ENCODE peak calls at places on chromosomes 16 and 17, in six cellular contexts. Z is gastrocnemius medialis, T is AG04450, Y is heart right ventricle, J is brain microvascular endothelial cell, V is IMR-90. I is an unnamed sample.

GRCh38 chr17:69084911-69085310 is 24.2 kb upstream of the ABCA9 start:
- DNase-seq in Z (no peak), T (no peak), Y (no peak), J (no peak), V (no peak), I (no peak)

GRCh38 chr17:63116967-63117366 is 150.9 kb downstream of the TANC2 start:
- DNase-seq in Z (no peak), T (no peak), Y (no peak), J (peak), V (peak), I (no peak)

GRCh38 chr16:87044829-87045228 is 272.4 kb downstream of the C16orf95 start:
- DNase-seq in Z (no peak), T (no peak), Y (no peak), J (no peak), V (no peak), I (no peak)

GRCh38 chr17:7466644-7467341 is 12.6 kb downstream of the ZBTB4 start:
- DNase-seq in Z (peak), T (no peak), Y (peak), J (no peak), V (peak), I (peak)

GRCh38 chr16:67865318-67865717 is 7.5 kb upstream of the EDC4 start:
- DNase-seq in Z (no peak), T (no peak), Y (no peak), J (peak), V (peak), I (no peak)

GRCh38 chr17:10754109-10754508 is 24.3 kb upstream of the TMEM220 start:
- DNase-seq in Z (no peak), T (no peak), Y (no peak), J (peak), V (peak), I (no peak)

GRCh38 chr16:643050-643368 is 1.4 kb downstream of the MCRIP2 start:
- DNase-seq in Z (no peak), T (no peak), Y (no peak), J (no peak), V (no peak), I (no peak)

GRCh38 chr16:7363397-7364053 is 30.9 kb downstream of the RBFOX1 start:
- DNase-seq in Z (peak), T (no peak), Y (peak), J (no peak), V (no peak), I (peak)

GRCh38 chr17:62819511-62820221 is 11.6 kb upstream of the MARCHF10 start:
- DNase-seq in Z (no peak), T (peak), Y (peak), J (peak), V (peak), I (peak)

GRCh38 chr17:15406081-15406480 is 61.3 kb downstream of the CDRT4 start:
- DNase-seq in Z (no peak), T (no peak), Y (no peak), J (no peak), V (no peak), I (no peak)

GRCh38 chr17:40362696-40363479 is 1.6 kb downstream of the GJD3 start:
- DNase-seq in Z (no peak), T (no peak), Y (peak), J (peak), V (peak), I (peak)

GRCh38 chr16:2895813-2896212 is 12.8 kb downstream of the FLYWCH2 start:
- DNase-seq in Z (no peak), T (no peak), Y (no peak), J (no peak), V (peak), I (no peak)

GRCh38 chr16:65373095-65373494 is 251.2 kb upstream of the CDH11 start:
- DNase-seq in Z (no peak), T (no peak), Y (no peak), J (no peak), V (no peak), I (no peak)

GRCh38 chr16:46658925-46659324 is 30.1 kb downstream of the VPS35 start:
- DNase-seq in Z (peak), T (no peak), Y (peak), J (no peak), V (no peak), I (no peak)

GRCh38 chr17:31457391-31458234 is 66.1 kb downstream of the RAB11FIP4 start:
- DNase-seq in Z (no peak), T (no peak), Y (no peak), J (no peak), V (no peak), I (no peak)

DNA sequence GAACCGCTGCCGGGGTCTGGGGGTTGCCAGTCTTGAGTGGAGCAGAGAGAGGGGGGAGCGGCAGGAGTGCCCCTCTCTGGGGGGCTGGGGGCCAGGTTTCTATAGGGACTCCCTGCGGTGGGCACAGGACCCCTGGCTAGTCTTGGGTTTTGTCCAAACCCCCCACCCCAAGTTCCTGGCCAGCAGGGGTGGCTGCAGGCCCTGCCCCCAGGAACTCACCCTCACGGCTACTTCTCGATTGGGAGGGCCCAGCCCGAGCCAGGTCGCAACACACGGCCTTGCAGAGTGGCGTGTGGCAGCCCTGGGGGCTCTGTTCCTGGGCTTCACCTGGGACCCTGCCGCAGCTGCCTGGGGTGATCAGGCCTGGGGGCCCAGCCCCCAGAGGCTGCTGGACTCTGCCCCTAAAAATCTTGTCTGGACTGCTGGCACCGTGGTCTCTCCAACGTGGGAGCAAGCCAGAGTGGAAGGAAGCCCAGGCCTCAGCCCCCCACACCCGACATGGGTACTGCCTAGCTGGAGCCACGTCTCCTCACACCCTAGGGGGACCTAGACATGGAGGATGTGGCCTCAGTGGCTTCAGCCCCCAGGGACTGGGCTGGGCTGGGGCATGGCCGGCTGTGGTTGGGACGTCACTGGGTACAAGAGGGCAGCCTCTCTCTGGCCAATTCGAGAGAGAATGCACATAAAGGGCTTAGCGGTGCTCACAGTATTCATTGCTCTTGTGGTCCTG is 788 bp downstream of the CDH15 start:
- DNase-seq in Z (no peak), T (no peak), Y (no peak), J (no peak), V (no peak), I (no peak)
- H3K27ac ChIP-seq in Z (peak), T (no peak), Y (no peak), J (no peak), V (no peak), I (no peak)

DNA sequence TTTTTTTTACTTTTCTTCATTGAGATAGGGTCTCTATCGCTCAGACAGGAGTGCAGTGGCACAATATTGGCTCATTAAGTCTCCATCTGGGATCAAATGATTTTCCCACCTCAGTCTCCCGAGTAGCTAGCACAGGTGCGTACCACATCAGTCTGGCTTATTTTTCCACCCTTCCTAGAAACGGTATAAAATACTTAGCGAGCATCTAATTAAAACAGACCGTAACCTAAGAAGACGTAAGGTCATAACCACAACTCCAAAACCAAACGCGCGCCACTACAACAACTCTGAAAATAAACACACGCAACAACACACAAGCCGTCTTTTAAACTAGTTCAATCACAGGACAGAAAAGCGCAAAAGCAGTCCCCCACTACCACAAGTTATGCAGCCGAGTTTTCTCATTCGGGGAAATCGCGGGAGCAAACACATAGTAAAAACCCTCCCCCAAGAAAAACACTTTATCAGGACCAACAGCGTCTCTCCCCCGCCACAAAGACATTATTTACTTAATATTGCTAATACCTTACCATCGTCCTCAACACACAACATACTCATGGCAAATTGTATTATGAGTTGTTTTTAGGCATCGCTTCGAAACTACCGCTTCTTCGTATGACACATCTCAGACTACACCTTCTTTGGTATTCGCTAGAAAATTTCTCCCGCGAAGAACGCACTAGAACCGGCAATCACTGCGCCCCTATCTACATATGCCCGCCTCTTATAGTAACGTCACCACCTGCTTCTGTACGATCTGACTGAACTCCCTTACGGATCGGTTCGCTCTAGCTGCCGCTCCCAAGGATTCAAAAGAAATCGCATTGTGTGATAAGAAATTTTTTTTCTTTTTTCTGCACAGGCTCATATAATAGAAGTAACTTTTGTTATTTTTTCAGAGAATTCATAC is 32.8 kb downstream of the TEX14 start:
- DNase-seq in Z (peak), T (peak), Y (peak), J (peak), V (peak), I (peak)
- H3K4me3 ChIP-seq in Z (peak), T (peak), Y (peak), J (peak), V (peak), I (peak)

DNA sequence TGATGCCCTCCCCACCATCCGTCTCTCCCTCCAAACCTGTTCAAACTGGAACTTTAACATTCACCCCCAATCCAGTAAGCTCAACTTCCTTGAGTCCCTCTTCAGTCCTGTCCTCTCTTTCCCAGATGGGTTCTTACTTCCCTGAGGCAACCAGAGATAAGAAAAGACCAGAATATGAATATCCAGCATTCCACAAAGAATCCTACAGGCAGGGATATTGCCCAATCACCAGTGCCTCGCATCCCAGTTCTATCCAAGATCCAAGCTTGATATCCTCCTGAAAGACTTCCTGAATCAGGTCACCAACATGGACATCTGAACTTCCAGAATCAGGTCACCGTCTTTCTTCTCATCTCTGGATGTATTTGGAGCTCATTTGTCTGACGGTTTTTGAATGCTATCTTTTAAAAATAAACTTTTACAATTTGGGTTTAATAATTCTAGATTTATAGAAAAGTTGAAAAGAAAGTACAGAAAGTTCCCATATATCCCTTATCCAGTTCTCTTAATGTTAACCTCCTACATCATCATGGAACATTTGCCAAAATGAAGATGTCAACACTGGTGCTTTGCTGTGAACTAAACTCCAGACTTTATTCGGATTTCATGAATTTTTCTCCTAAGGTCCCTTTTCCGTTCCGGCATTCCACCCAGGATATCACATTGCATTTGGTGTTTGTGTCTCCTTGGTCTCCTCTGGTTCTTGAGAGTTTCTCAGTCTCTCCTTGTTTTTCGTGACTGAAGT is 13.7 kb upstream of the COL1A1 start:
- DNase-seq in Z (no peak), T (no peak), Y (no peak), J (no peak), V (no peak), I (no peak)
- H3K27ac ChIP-seq in Z (peak), T (peak), Y (peak), J (peak), V (peak), I (peak)

DNA sequence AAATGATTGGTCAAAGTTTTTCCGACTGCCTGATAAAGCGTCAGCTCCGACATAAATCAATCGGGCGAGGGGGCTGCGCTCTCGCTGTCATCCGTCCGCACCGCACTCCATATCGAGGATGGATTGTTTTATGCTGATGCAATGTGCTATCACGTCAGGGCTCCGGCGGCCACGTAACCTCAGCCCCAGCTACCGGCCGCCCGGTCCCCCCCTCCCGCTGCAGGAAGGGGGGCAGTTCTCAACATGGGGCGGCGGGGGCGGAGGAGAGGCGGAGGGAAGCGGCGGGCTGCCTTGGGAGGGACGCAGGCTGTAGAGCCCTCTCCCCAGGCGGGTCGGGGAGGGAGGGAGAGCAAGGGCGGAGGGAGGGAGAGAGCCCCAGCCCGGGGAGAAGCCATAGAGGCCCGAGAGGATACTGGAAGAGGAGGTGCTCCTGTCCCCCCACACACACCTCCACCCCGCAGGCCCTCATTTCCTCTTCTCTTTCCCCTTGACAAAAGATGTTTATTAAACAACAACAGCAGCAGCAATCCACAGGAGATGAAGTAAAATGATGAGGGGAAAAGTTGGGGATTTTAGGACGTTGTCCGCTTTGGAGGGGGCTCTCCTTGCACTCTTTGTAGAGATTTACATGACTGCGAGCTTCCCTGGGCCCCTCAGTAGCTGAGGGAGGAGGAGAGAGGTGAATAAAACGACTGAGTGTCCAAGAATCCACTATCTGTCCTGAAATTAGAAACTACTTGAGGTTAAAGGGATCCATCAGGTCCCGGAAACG is 498 bp upstream of the HOXB9 start:
- DNase-seq in Z (no peak), T (no peak), Y (no peak), J (no peak), V (peak), I (no peak)
- H3K4me3 ChIP-seq in Z (peak), T (no peak), Y (peak), J (no peak), V (peak), I (peak)

GRCh38 chr16:84643677-84644076 is 4.6 kb upstream of the KLHL36 start:
- DNase-seq in Z (no peak), T (no peak), Y (no peak), J (no peak), V (no peak), I (no peak)
- H3K27ac ChIP-seq in Z (peak), T (peak), Y (peak), J (no peak), V (peak), I (peak)

GRCh38 chr17:80544655-80545498 is at the start of gene RPTOR:
- DNase-seq in Z (peak), T (peak), Y (peak), J (peak), V (peak), I (peak)

GRCh38 chr17:80545499-80545826 is 825 bp downstream of the RPTOR start:
- DNase-seq in Z (no peak), T (no peak), Y (no peak), J (no peak), V (no peak), I (no peak)

DNA sequence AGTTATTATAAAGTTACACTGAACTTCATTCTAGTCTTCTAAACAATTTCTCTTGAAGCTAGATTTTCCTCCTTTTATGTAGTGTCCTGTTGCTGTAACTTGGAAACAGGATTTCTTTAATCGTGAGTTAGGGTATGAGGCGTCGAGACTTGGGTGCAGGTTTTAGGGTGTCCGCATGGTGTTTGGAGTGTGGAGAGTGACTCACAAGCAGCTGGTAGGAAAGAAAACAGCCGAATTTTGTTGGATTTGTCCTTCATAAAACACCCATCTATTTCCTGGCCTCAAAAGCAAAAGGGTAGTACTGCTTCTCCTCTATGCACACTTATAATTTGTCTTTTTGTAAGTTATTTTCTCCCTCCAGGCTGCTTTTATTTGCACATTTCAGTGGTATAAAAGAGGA is 1.6 kb downstream of the RPTOR start:
- DNase-seq in Z (no peak), T (no peak), Y (no peak), J (no peak), V (no peak), I (no peak)
- H3K4me3 ChIP-seq in Z (peak), T (peak), Y (peak), J (peak), V (no peak), I (peak)

GRCh38 chr17:20151174-20151573 is 142.0 kb downstream of the SPECC1 start:
- DNase-seq in Z (no peak), T (no peak), Y (no peak), J (no peak), V (no peak), I (no peak)
- H3K27ac ChIP-seq in Z (no peak), T (no peak), Y (no peak), J (no peak), V (no peak), I (no peak)

I was measured in left ventricle myocardium inferior.